ENCODE peak calls at places on chromosome 19, in nine cellular contexts. One of them, this sample, is unnamed.

GRCh38 chr19:35773020-35773809 is 2.1 kb upstream of the ARHGAP33 start:
- DNase-seq in NCI-H69: peak; percentile 31
- DNase-seq in PC-3: no peak
- DNase-seq in GM04503: no peak
- DNase-seq in BJ: no peak
- DNase-seq in activated CD4-positive, alpha-beta T cell treated with anti-CD3 and anti-CD28 coated beads for 1 hour: no peak
- DNase-seq in effector CD4-positive, alpha-beta T cell: no peak
- DNase-seq in T1000: no peak
- DNase-seq in smooth muscle cell of the brain vasculature: no peak
- DNase-seq in this sample: no peak

GRCh38 chr19:19405919-19406877 is 723 bp downstream of the GATAD2A start:
- DNase-seq in NCI-H69: peak; percentile 88
- DNase-seq in PC-3: peak; percentile 54
- DNase-seq in GM04503: no peak
- DNase-seq in BJ: no peak
- DNase-seq in activated CD4-positive, alpha-beta T cell treated with anti-CD3 and anti-CD28 coated beads for 1 hour: peak; percentile 15
- DNase-seq in effector CD4-positive, alpha-beta T cell: peak; percentile 33
- DNase-seq in T1000: no peak
- DNase-seq in smooth muscle cell of the brain vasculature: no peak
- DNase-seq in this sample: peak; percentile 76

GRCh38 chr19:4962085-4962619 is 6.8 kb upstream of the KDM4B start:
- DNase-seq in NCI-H69: no peak
- DNase-seq in PC-3: no peak
- DNase-seq in GM04503: no peak
- DNase-seq in BJ: no peak
- DNase-seq in activated CD4-positive, alpha-beta T cell treated with anti-CD3 and anti-CD28 coated beads for 1 hour: no peak
- DNase-seq in effector CD4-positive, alpha-beta T cell: no peak
- DNase-seq in T1000: no peak
- DNase-seq in smooth muscle cell of the brain vasculature: no peak
- DNase-seq in this sample: no peak

GRCh38 chr19:10636304-10636972 is 11.1 kb downstream of the SLC44A2 start:
- DNase-seq in NCI-H69: no peak
- DNase-seq in PC-3: no peak
- DNase-seq in GM04503: no peak
- DNase-seq in BJ: no peak
- DNase-seq in activated CD4-positive, alpha-beta T cell treated with anti-CD3 and anti-CD28 coated beads for 1 hour: no peak
- DNase-seq in effector CD4-positive, alpha-beta T cell: no peak
- DNase-seq in T1000: no peak
- DNase-seq in smooth muscle cell of the brain vasculature: no peak
- DNase-seq in this sample: no peak

GRCh38 chr19:29866011-29866410 is 54.2 kb downstream of the CCNE1 start:
- DNase-seq in NCI-H69: no peak
- DNase-seq in PC-3: no peak
- DNase-seq in GM04503: no peak
- DNase-seq in BJ: no peak
- DNase-seq in activated CD4-positive, alpha-beta T cell treated with anti-CD3 and anti-CD28 coated beads for 1 hour: no peak
- DNase-seq in effector CD4-positive, alpha-beta T cell: no peak
- DNase-seq in T1000: no peak
- DNase-seq in smooth muscle cell of the brain vasculature: no peak
- DNase-seq in this sample: no peak

GRCh38 chr19:35566738-35567137 is 3.3 kb upstream of the ATP4A start:
- DNase-seq in NCI-H69: no peak
- DNase-seq in PC-3: no peak
- DNase-seq in GM04503: no peak
- DNase-seq in BJ: no peak
- DNase-seq in activated CD4-positive, alpha-beta T cell treated with anti-CD3 and anti-CD28 coated beads for 1 hour: no peak
- DNase-seq in effector CD4-positive, alpha-beta T cell: no peak
- DNase-seq in T1000: no peak
- DNase-seq in smooth muscle cell of the brain vasculature: no peak
- DNase-seq in this sample: no peak

GRCh38 chr19:28633223-28634030 is 579.5 kb downstream of the UQCRFS1 start:
- DNase-seq in NCI-H69: peak; percentile 27
- DNase-seq in PC-3: peak; percentile 3
- DNase-seq in GM04503: no peak
- DNase-seq in BJ: peak; percentile 3
- DNase-seq in activated CD4-positive, alpha-beta T cell treated with anti-CD3 and anti-CD28 coated beads for 1 hour: peak; percentile 15
- DNase-seq in effector CD4-positive, alpha-beta T cell: no peak
- DNase-seq in T1000: no peak
- DNase-seq in smooth muscle cell of the brain vasculature: peak; percentile 21
- DNase-seq in this sample: peak; percentile 54

GRCh38 chr19:47494211-47494547 is 10.2 kb upstream of the KPTN start:
- DNase-seq in NCI-H69: no peak
- DNase-seq in PC-3: no peak
- DNase-seq in GM04503: no peak
- DNase-seq in BJ: no peak
- DNase-seq in activated CD4-positive, alpha-beta T cell treated with anti-CD3 and anti-CD28 coated beads for 1 hour: no peak
- DNase-seq in effector CD4-positive, alpha-beta T cell: no peak
- DNase-seq in T1000: no peak
- DNase-seq in smooth muscle cell of the brain vasculature: no peak
- DNase-seq in this sample: peak; percentile 13

GRCh38 chr19:38769635-38770211 is 3.6 kb downstream of the LGALS7 start:
- DNase-seq in NCI-H69: no peak
- DNase-seq in PC-3: no peak
- DNase-seq in GM04503: no peak
- DNase-seq in BJ: no peak
- DNase-seq in activated CD4-positive, alpha-beta T cell treated with anti-CD3 and anti-CD28 coated beads for 1 hour: peak; percentile 82
- DNase-seq in effector CD4-positive, alpha-beta T cell: peak; percentile 80
- DNase-seq in T1000: peak; percentile 14
- DNase-seq in smooth muscle cell of the brain vasculature: peak; percentile 45
- DNase-seq in this sample: peak; percentile 98

GRCh38 chr19:42601811-42602443 is 7.2 kb upstream of the CEACAM8 start:
- DNase-seq in NCI-H69: no peak
- DNase-seq in PC-3: peak; percentile 44
- DNase-seq in GM04503: no peak
- DNase-seq in BJ: no peak
- DNase-seq in activated CD4-positive, alpha-beta T cell treated with anti-CD3 and anti-CD28 coated beads for 1 hour: no peak
- DNase-seq in effector CD4-positive, alpha-beta T cell: no peak
- DNase-seq in T1000: peak; percentile 18
- DNase-seq in smooth muscle cell of the brain vasculature: no peak
- DNase-seq in this sample: peak; percentile 67

GRCh38 chr19:19946226-19946625 is 45.5 kb downstream of the ZNF93 start:
- DNase-seq in NCI-H69: no peak
- DNase-seq in PC-3: no peak
- DNase-seq in GM04503: no peak
- DNase-seq in BJ: no peak
- DNase-seq in activated CD4-positive, alpha-beta T cell treated with anti-CD3 and anti-CD28 coated beads for 1 hour: no peak
- DNase-seq in effector CD4-positive, alpha-beta T cell: no peak
- DNase-seq in T1000: no peak
- DNase-seq in smooth muscle cell of the brain vasculature: no peak
- DNase-seq in this sample: no peak

GRCh38 chr19:11652492-11652891 is 55.2 kb downstream of the ZNF627 start:
- DNase-seq in NCI-H69: no peak
- DNase-seq in PC-3: no peak
- DNase-seq in GM04503: no peak
- DNase-seq in BJ: no peak
- DNase-seq in activated CD4-positive, alpha-beta T cell treated with anti-CD3 and anti-CD28 coated beads for 1 hour: no peak
- DNase-seq in effector CD4-positive, alpha-beta T cell: no peak
- DNase-seq in T1000: no peak
- DNase-seq in smooth muscle cell of the brain vasculature: no peak
- DNase-seq in this sample: no peak

GRCh38 chr19:51158474-51159129 is 16.5 kb downstream of the SIGLEC7 start:
- DNase-seq in NCI-H69: peak; percentile 57
- DNase-seq in PC-3: peak; percentile 61
- DNase-seq in GM04503: no peak
- DNase-seq in BJ: no peak
- DNase-seq in activated CD4-positive, alpha-beta T cell treated with anti-CD3 and anti-CD28 coated beads for 1 hour: peak; percentile 53
- DNase-seq in effector CD4-positive, alpha-beta T cell: peak; percentile 60
- DNase-seq in T1000: no peak
- DNase-seq in smooth muscle cell of the brain vasculature: no peak
- DNase-seq in this sample: peak; percentile 60

GRCh38 chr19:33499671-33500506 is 21.7 kb downstream of the PEPD start:
- DNase-seq in NCI-H69: no peak
- DNase-seq in PC-3: no peak
- DNase-seq in GM04503: no peak
- DNase-seq in BJ: no peak
- DNase-seq in activated CD4-positive, alpha-beta T cell treated with anti-CD3 and anti-CD28 coated beads for 1 hour: no peak
- DNase-seq in effector CD4-positive, alpha-beta T cell: no peak
- DNase-seq in T1000: no peak
- DNase-seq in smooth muscle cell of the brain vasculature: no peak
- DNase-seq in this sample: peak; percentile 34

GRCh38 chr19:32453736-32454135 is 48.2 kb downstream of the DPY19L3 start:
- DNase-seq in NCI-H69: no peak
- DNase-seq in PC-3: no peak
- DNase-seq in GM04503: no peak
- DNase-seq in BJ: no peak
- DNase-seq in activated CD4-positive, alpha-beta T cell treated with anti-CD3 and anti-CD28 coated beads for 1 hour: no peak
- DNase-seq in effector CD4-positive, alpha-beta T cell: no peak
- DNase-seq in T1000: no peak
- DNase-seq in smooth muscle cell of the brain vasculature: no peak
- DNase-seq in this sample: no peak

GRCh38 chr19:15323496-15324235 is 8.7 kb downstream of the BRD4 start:
- DNase-seq in NCI-H69: no peak
- DNase-seq in PC-3: no peak
- DNase-seq in GM04503: no peak
- DNase-seq in BJ: no peak
- DNase-seq in activated CD4-positive, alpha-beta T cell treated with anti-CD3 and anti-CD28 coated beads for 1 hour: no peak
- DNase-seq in effector CD4-positive, alpha-beta T cell: no peak
- DNase-seq in T1000: no peak
- DNase-seq in smooth muscle cell of the brain vasculature: no peak
- DNase-seq in this sample: peak; percentile 55

GRCh38 chr19:34171539-34171876 is 796 bp upstream of the LSM14A start:
- DNase-seq in NCI-H69: no peak
- DNase-seq in PC-3: peak; percentile 6
- DNase-seq in GM04503: peak; percentile 36
- DNase-seq in BJ: peak; percentile 28
- DNase-seq in activated CD4-positive, alpha-beta T cell treated with anti-CD3 and anti-CD28 coated beads for 1 hour: no peak
- DNase-seq in effector CD4-positive, alpha-beta T cell: no peak
- DNase-seq in T1000: no peak
- DNase-seq in smooth muscle cell of the brain vasculature: no peak
- DNase-seq in this sample: no peak

GRCh38 chr19:18460313-18460712 is 22.4 kb upstream of the ISYNA1 start:
- DNase-seq in NCI-H69: no peak
- DNase-seq in PC-3: peak; percentile 89
- DNase-seq in GM04503: no peak
- DNase-seq in BJ: no peak
- DNase-seq in activated CD4-positive, alpha-beta T cell treated with anti-CD3 and anti-CD28 coated beads for 1 hour: no peak
- DNase-seq in effector CD4-positive, alpha-beta T cell: no peak
- DNase-seq in T1000: peak; percentile 35
- DNase-seq in smooth muscle cell of the brain vasculature: no peak
- DNase-seq in this sample: peak; percentile 47

GRCh38 chr19:31882709-31883108 is 462.7 kb upstream of the ZNF507 start:
- DNase-seq in NCI-H69: no peak
- DNase-seq in PC-3: no peak
- DNase-seq in GM04503: no peak
- DNase-seq in BJ: no peak
- DNase-seq in activated CD4-positive, alpha-beta T cell treated with anti-CD3 and anti-CD28 coated beads for 1 hour: no peak
- DNase-seq in effector CD4-positive, alpha-beta T cell: no peak
- DNase-seq in T1000: no peak
- DNase-seq in smooth muscle cell of the brain vasculature: no peak
- DNase-seq in this sample: no peak

GRCh38 chr19:52735734-52736133 is 890 bp upstream of the ZNF611 start:
- DNase-seq in NCI-H69: peak; percentile 24
- DNase-seq in PC-3: peak; percentile 69
- DNase-seq in GM04503: no peak
- DNase-seq in BJ: no peak
- DNase-seq in activated CD4-positive, alpha-beta T cell treated with anti-CD3 and anti-CD28 coated beads for 1 hour: no peak
- DNase-seq in effector CD4-positive, alpha-beta T cell: no peak
- DNase-seq in T1000: peak; percentile 51
- DNase-seq in smooth muscle cell of the brain vasculature: no peak
- DNase-seq in this sample: peak; percentile 69

GRCh38 chr19:56980864-56981263 is 138.9 kb upstream of the USP29 start:
- DNase-seq in NCI-H69: no peak
- DNase-seq in PC-3: no peak
- DNase-seq in GM04503: no peak
- DNase-seq in BJ: no peak
- DNase-seq in activated CD4-positive, alpha-beta T cell treated with anti-CD3 and anti-CD28 coated beads for 1 hour: no peak
- DNase-seq in effector CD4-positive, alpha-beta T cell: no peak
- DNase-seq in T1000: no peak
- DNase-seq in smooth muscle cell of the brain vasculature: no peak
- DNase-seq in this sample: no peak

GRCh38 chr19:5880604-5881078 is 10.3 kb upstream of the FUT5 start:
- DNase-seq in NCI-H69: peak; percentile 98
- DNase-seq in PC-3: no peak
- DNase-seq in GM04503: peak; percentile 44
- DNase-seq in BJ: no peak
- DNase-seq in activated CD4-positive, alpha-beta T cell treated with anti-CD3 and anti-CD28 coated beads for 1 hour: no peak
- DNase-seq in effector CD4-positive, alpha-beta T cell: no peak
- DNase-seq in T1000: no peak
- DNase-seq in smooth muscle cell of the brain vasculature: peak; percentile 47
- DNase-seq in this sample: peak; percentile 40

GRCh38 chr19:970695-971094 is 13.4 kb upstream of the WDR18 start:
- DNase-seq in NCI-H69: peak; percentile 19
- DNase-seq in PC-3: no peak
- DNase-seq in GM04503: no peak
- DNase-seq in BJ: no peak
- DNase-seq in activated CD4-positive, alpha-beta T cell treated with anti-CD3 and anti-CD28 coated beads for 1 hour: no peak
- DNase-seq in effector CD4-positive, alpha-beta T cell: no peak
- DNase-seq in T1000: no peak
- DNase-seq in smooth muscle cell of the brain vasculature: no peak
- DNase-seq in this sample: no peak

GRCh38 chr19:13839193-13839937 is 37.6 kb upstream of the NANOS3 start:
- DNase-seq in NCI-H69: peak; percentile 92
- DNase-seq in PC-3: peak; percentile 94
- DNase-seq in GM04503: no peak
- DNase-seq in BJ: no peak
- DNase-seq in activated CD4-positive, alpha-beta T cell treated with anti-CD3 and anti-CD28 coated beads for 1 hour: peak; percentile 82
- DNase-seq in effector CD4-positive, alpha-beta T cell: peak; percentile 75
- DNase-seq in T1000: peak; percentile 71
- DNase-seq in smooth muscle cell of the brain vasculature: no peak
- DNase-seq in this sample: peak; percentile 90

GRCh38 chr19:27966390-27966816 is 1246.5 kb downstream of the UQCRFS1 start:
- DNase-seq in NCI-H69: no peak
- DNase-seq in PC-3: peak; percentile 36
- DNase-seq in GM04503: no peak
- DNase-seq in BJ: no peak
- DNase-seq in activated CD4-positive, alpha-beta T cell treated with anti-CD3 and anti-CD28 coated beads for 1 hour: no peak
- DNase-seq in effector CD4-positive, alpha-beta T cell: no peak
- DNase-seq in T1000: no peak
- DNase-seq in smooth muscle cell of the brain vasculature: no peak
- DNase-seq in this sample: no peak

GRCh38 chr19:50437862-50438449 is 5.3 kb downstream of the MYBPC2 start:
- DNase-seq in NCI-H69: no peak
- DNase-seq in PC-3: no peak
- DNase-seq in GM04503: no peak
- DNase-seq in BJ: no peak
- DNase-seq in activated CD4-positive, alpha-beta T cell treated with anti-CD3 and anti-CD28 coated beads for 1 hour: no peak
- DNase-seq in effector CD4-positive, alpha-beta T cell: no peak
- DNase-seq in T1000: no peak
- DNase-seq in smooth muscle cell of the brain vasculature: no peak
- DNase-seq in this sample: no peak

GRCh38 chr19:9566729-9567128 is 17.6 kb downstream of the ZNF121 start:
- DNase-seq in NCI-H69: no peak
- DNase-seq in PC-3: no peak
- DNase-seq in GM04503: no peak
- DNase-seq in BJ: no peak
- DNase-seq in activated CD4-positive, alpha-beta T cell treated with anti-CD3 and anti-CD28 coated beads for 1 hour: no peak
- DNase-seq in effector CD4-positive, alpha-beta T cell: no peak
- DNase-seq in T1000: no peak
- DNase-seq in smooth muscle cell of the brain vasculature: no peak
- DNase-seq in this sample: no peak

GRCh38 chr19:55257461-55258411 is 1.1 kb downstream of the PPP6R1 start:
- DNase-seq in NCI-H69: peak; percentile 60
- DNase-seq in PC-3: peak; percentile 71
- DNase-seq in GM04503: no peak
- DNase-seq in BJ: no peak
- DNase-seq in activated CD4-positive, alpha-beta T cell treated with anti-CD3 and anti-CD28 coated beads for 1 hour: no peak
- DNase-seq in effector CD4-positive, alpha-beta T cell: no peak
- DNase-seq in T1000: no peak
- DNase-seq in smooth muscle cell of the brain vasculature: no peak
- DNase-seq in this sample: peak; percentile 61

GRCh38 chr19:2044709-2045500 is 6.1 kb downstream of the MKNK2 start:
- DNase-seq in NCI-H69: no peak
- DNase-seq in PC-3: no peak
- DNase-seq in GM04503: no peak
- DNase-seq in BJ: no peak
- DNase-seq in activated CD4-positive, alpha-beta T cell treated with anti-CD3 and anti-CD28 coated beads for 1 hour: no peak
- DNase-seq in effector CD4-positive, alpha-beta T cell: no peak
- DNase-seq in T1000: no peak
- DNase-seq in smooth muscle cell of the brain vasculature: no peak
- DNase-seq in this sample: peak; percentile 56

GRCh38 chr19:33405491-33406461 is 32.3 kb downstream of the CEBPG start:
- DNase-seq in NCI-H69: no peak
- DNase-seq in PC-3: no peak
- DNase-seq in GM04503: no peak
- DNase-seq in BJ: no peak
- DNase-seq in activated CD4-positive, alpha-beta T cell treated with anti-CD3 and anti-CD28 coated beads for 1 hour: no peak
- DNase-seq in effector CD4-positive, alpha-beta T cell: no peak
- DNase-seq in T1000: no peak
- DNase-seq in smooth muscle cell of the brain vasculature: no peak
- DNase-seq in this sample: peak; percentile 47

GRCh38 chr19:38519168-38519567 is 85.7 kb downstream of the RYR1 start:
- DNase-seq in NCI-H69: no peak
- DNase-seq in PC-3: no peak
- DNase-seq in GM04503: no peak
- DNase-seq in BJ: no peak
- DNase-seq in activated CD4-positive, alpha-beta T cell treated with anti-CD3 and anti-CD28 coated beads for 1 hour: no peak
- DNase-seq in effector CD4-positive, alpha-beta T cell: no peak
- DNase-seq in T1000: no peak
- DNase-seq in smooth muscle cell of the brain vasculature: no peak
- DNase-seq in this sample: no peak

This sample was measured in mucosa of descending colon.